ENCODE peak calls at places on chromosomes 1 and 21, in five cellular contexts. F, D, P, C and H are unnamed samples.

GRCh38 chr1:7454052-7454815 is 316.9 kb upstream of the VAMP3 start:
- DNase-seq in F (no peak), D (peak), P (peak), C (no peak), H (no peak)

GRCh38 chr1:201264554-201264953 is 18.8 kb upstream of the PKP1 start:
- DNase-seq in F (no peak), D (no peak), P (no peak), C (no peak), H (no peak)

GRCh38 chr1:101275672-101276071 is 38.9 kb downstream of the S1PR1 start:
- DNase-seq in F (no peak), D (no peak), P (no peak), C (no peak), H (no peak)

GRCh38 chr21:37281993-37282392 is 14.9 kb upstream of the VPS26C start:
- DNase-seq in F (no peak), D (no peak), P (no peak), C (no peak), H (no peak)

GRCh38 chr1:26028490-26028980 is 7.0 kb downstream of the EXTL1 start:
- DNase-seq in F (no peak), D (no peak), P (no peak), C (no peak), H (no peak)

GRCh38 chr1:200379431-200379755 is 30.4 kb downstream of the ZNF281 start:
- DNase-seq in F (no peak), D (no peak), P (peak), C (peak), H (no peak)

GRCh38 chr1:186042216-186042615 is 308.0 kb downstream of the HMCN1 start:
- DNase-seq in F (no peak), D (no peak), P (no peak), C (peak), H (no peak)

GRCh38 chr1:67952071-67952470 is 98.4 kb downstream of the DIRAS3 start:
- DNase-seq in F (no peak), D (no peak), P (no peak), C (peak), H (no peak)

GRCh38 chr1:51119331-51119730 is 17.3 kb downstream of the C1orf185 start:
- DNase-seq in F (no peak), D (no peak), P (no peak), C (no peak), H (no peak)

GRCh38 chr1:25699501-25700089 is 83.0 kb downstream of the MAN1C1 start:
- DNase-seq in F (no peak), D (no peak), P (no peak), C (no peak), H (no peak)

GRCh38 chr1:32818804-32819541 is 1.5 kb downstream of the S100PBP start:
- DNase-seq in F (no peak), D (peak), P (no peak), C (no peak), H (peak)

GRCh38 chr1:53133261-53134041 is 9.0 kb downstream of the SLC1A7 start:
- DNase-seq in F (peak), D (no peak), P (no peak), C (no peak), H (no peak)

GRCh38 chr1:53485478-53486394 is 26.5 kb downstream of the DMRTB1 start:
- DNase-seq in F (peak), D (peak), P (peak), C (peak), H (peak)

GRCh38 chr1:10249808-10250457 is 39.6 kb downstream of the KIF1B start:
- DNase-seq in F (no peak), D (no peak), P (no peak), C (no peak), H (no peak)

GRCh38 chr1:151620286-151620685 is 8.4 kb downstream of the SNX27 start:
- DNase-seq in F (no peak), D (peak), P (no peak), C (no peak), H (no peak)

GRCh38 chr1:213284626-213285025 is 233.6 kb downstream of the RPS6KC1 start:
- DNase-seq in F (no peak), D (no peak), P (no peak), C (peak), H (no peak)

GRCh38 chr1:211339631-211340041 is 13.0 kb downstream of the TRAF5 start:
- DNase-seq in F (no peak), D (peak), P (no peak), C (no peak), H (no peak)

DNA sequence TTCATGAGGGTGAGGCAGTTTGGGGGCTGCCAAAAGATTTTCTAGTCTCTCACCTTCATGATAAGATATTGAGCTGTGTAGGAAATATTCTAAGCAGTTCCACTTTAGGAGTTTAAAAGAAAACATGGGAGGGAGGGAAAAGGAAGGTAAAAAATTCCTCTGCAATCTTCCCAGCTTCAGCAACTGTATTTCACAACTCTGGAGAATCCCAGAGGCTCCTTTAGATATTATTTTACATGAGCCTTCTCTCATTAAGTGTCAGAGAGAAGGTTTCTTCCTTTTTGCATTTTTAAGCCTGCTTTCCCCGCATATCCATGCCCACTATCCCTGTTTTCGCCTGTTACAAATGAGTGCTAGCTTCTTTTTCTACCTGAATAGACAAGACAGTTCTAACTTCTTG is 289.4 kb downstream of the CHRM3 start:
- DNase-seq in F (no peak), D (no peak), P (no peak), C (no peak), H (no peak)
- TF ChIP-seq CTCF in F (no peak), D (no peak), P (no peak), C (no peak), H (no peak)

DNA sequence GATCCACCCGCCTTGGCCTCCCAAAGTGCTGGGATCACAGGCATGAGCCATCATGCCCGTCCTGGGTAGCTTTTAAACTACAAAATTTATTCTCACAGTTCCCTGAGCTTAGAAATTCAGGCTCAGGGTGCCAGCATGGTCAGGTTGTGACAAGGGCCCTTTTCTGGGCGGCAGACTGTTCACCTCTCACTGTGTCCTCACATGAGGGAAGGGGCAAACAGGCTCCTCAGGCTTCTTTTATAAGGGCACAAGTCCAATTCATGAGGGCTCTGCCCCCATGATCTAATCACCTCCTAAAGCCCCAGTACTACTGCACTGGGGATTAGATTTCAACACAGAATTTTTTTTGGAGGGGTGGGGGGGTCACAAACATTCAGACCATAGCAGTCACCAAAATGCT is 36.8 kb downstream of the GNG4 start:
- DNase-seq in F (no peak), D (no peak), P (no peak), C (no peak), H (no peak)
- TF ChIP-seq CTCF in F (no peak), D (no peak), P (no peak), C (no peak), H (no peak)

GRCh38 chr1:159197767-159198557 is 6.7 kb upstream of the ACKR1 start:
- DNase-seq in F (peak), D (peak), P (peak), C (peak), H (peak)

GRCh38 chr1:159200759-159201158 is 3.9 kb upstream of the ACKR1 start:
- DNase-seq in F (no peak), D (no peak), P (no peak), C (no peak), H (no peak)

GRCh38 chr1:159199901-159200300 is 4.8 kb upstream of the ACKR1 start:
- DNase-seq in F (no peak), D (no peak), P (no peak), C (no peak), H (no peak)

GRCh38 chr1:159196543-159196942 is 8.1 kb upstream of the ACKR1 start:
- DNase-seq in F (no peak), D (no peak), P (no peak), C (no peak), H (no peak)
- TF ChIP-seq CTCF in F (no peak), D (peak), P (peak), C (peak), H (no peak)

DNA sequence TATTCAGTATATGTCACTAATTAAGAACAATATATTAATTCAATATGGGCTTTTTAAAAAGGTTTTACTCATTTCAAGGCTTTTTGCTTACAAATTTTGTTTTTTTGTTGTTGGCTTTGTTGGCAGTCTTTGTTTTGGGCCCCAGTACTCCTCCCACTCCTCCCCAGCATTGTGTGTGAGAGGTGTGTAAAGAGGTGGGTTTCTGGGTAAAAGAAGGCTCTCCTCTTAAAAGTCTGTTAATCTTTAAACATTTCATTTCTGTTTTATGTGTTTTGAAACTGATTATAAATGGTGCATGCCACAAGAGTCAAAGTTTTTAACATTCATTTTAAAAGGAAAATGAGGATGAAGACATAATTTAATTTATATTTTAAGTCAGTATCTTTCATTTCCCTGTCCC is 79.6 kb downstream of the SASS6 start:
- DNase-seq in F (no peak), D (no peak), P (no peak), C (no peak), H (no peak)
- TF ChIP-seq CTCF in F (no peak), D (no peak), P (no peak), C (no peak), H (no peak)